ENCODE peak calls at places on chromosomes 3 and 15, in eight cellular contexts. N, B, X, P, Y, T, V and J are unnamed samples.

GRCh38 chr15:67177750-67178149 is 76.7 kb downstream of the AAGAB start:
- DNase-seq in N (no peak), B (no peak), X (no peak), P (no peak), Y (no peak), T (no peak), V (peak), J (no peak)

GRCh38 chr3:16378415-16378814 is 113.4 kb downstream of the OXNAD1 start:
- DNase-seq in N (no peak), B (no peak), X (no peak), P (no peak), Y (no peak), T (no peak), V (no peak), J (no peak)

GRCh38 chr3:46972396-46972795 is 4.1 kb downstream of the CCDC12 start:
- DNase-seq in N (no peak), B (no peak), X (no peak), P (no peak), Y (no peak), T (no peak), V (no peak), J (no peak)

GRCh38 chr15:69064649-69065048 is 50.2 kb downstream of the NOX5 start:
- DNase-seq in N (no peak), B (no peak), X (no peak), P (no peak), Y (no peak), T (no peak), V (no peak), J (no peak)

GRCh38 chr3:194250104-194251002 is 100.8 kb downstream of the CPN2 start:
- DNase-seq in N (no peak), B (peak), X (no peak), P (no peak), Y (peak), T (no peak), V (no peak), J (no peak)

GRCh38 chr3:99637041-99637380 is 1.4 kb upstream of the COL8A1 start:
- DNase-seq in N (no peak), B (no peak), X (no peak), P (no peak), Y (no peak), T (no peak), V (no peak), J (no peak)

GRCh38 chr15:70077436-70077835 is 20.3 kb downstream of the TLE3 start:
- DNase-seq in N (no peak), B (no peak), X (no peak), P (no peak), Y (peak), T (no peak), V (no peak), J (no peak)

GRCh38 chr3:184361932-184362667 is 590 bp downstream of the POLR2H start:
- DNase-seq in N (peak), B (no peak), X (peak), P (peak), Y (peak), T (peak), V (peak), J (peak)

GRCh38 chr3:143185401-143185800 is 65.8 kb downstream of the CHST2 start:
- DNase-seq in N (no peak), B (no peak), X (no peak), P (no peak), Y (no peak), T (no peak), V (no peak), J (no peak)

GRCh38 chr3:180909369-180910127 is 2.9 kb upstream of the FXR1 start:
- DNase-seq in N (no peak), B (no peak), X (no peak), P (no peak), Y (no peak), T (no peak), V (no peak), J (no peak)

GRCh38 chr3:55315396-55315795 is 171.7 kb downstream of the WNT5A start:
- DNase-seq in N (no peak), B (no peak), X (no peak), P (no peak), Y (no peak), T (no peak), V (no peak), J (no peak)

GRCh38 chr3:25783661-25784512 is 644 bp upstream of the NGLY1 start:
- DNase-seq in N (peak), B (peak), X (no peak), P (peak), Y (no peak), T (no peak), V (peak), J (no peak)

GRCh38 chr3:194396897-194397756 is 1.9 kb downstream of the GP5 start:
- DNase-seq in N (peak), B (no peak), X (no peak), P (no peak), Y (no peak), T (no peak), V (no peak), J (no peak)

GRCh38 chr3:159191454-159191853 is 389.6 kb downstream of the MFSD1 start:
- DNase-seq in N (peak), B (no peak), X (peak), P (no peak), Y (no peak), T (no peak), V (no peak), J (no peak)

GRCh38 chr3:126553284-126553811 is 5.4 kb downstream of the C3orf22 start:
- DNase-seq in N (no peak), B (peak), X (no peak), P (peak), Y (no peak), T (peak), V (no peak), J (peak)

GRCh38 chr3:62538706-62539356 is 165.5 kb upstream of the FEZF2 start:
- DNase-seq in N (no peak), B (no peak), X (no peak), P (no peak), Y (no peak), T (peak), V (no peak), J (no peak)

GRCh38 chr15:59169337-59169736 is 37.3 kb upstream of the LDHAL6B start:
- DNase-seq in N (peak), B (no peak), X (no peak), P (no peak), Y (no peak), T (no peak), V (no peak), J (no peak)
- H3K27ac ChIP-seq in N (peak), B (peak), X (no peak), P (peak), Y (peak), T (peak), V (peak), J (peak)

DNA sequence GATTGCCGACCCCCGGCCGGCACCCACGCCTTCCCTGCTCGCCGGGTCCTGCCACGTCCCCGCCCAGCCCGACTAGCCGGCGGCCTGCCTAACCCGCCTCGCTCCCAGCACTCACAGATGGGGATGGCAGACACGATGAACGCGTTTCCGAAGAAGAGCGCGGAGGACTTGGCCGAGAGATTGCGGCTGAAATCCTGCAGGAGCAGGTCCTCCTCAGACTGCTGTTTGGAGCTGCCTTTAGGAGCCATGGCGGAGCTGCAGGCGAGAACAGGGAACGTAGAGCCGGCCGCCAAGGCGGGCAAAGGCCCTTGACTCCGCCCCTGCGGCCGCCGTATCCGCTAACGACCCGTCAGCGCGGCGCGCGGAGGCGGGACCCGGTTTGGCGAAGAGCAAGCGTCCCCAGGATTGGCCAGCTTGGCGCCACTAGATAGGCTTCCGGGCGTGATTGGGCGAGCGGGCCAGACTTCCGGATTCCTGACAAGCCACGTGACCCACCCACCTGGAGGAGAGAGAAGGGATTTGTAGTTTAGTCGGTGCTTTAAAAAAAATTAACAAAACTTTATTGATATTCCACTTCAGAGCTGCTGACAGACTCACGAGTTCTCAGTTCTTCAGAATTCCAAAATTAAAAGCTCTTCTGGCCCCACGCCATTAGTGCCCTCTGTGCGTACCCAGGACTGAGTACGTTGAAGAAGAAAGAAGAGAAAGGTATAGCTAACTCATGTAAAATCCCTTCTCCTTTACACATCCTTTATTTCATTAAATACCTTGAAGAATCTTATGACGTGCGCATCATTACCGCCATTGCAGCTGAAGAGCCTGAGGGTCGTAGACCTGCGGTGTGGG is at the start of gene SSR3:
- DNase-seq in N (peak), B (peak), X (peak), P (peak), Y (peak), T (peak), V (peak), J (peak)
- TF ChIP-seq CTCF in N (peak), B (peak), X (no peak), P (no peak), Y (peak), T (peak), V (peak), J (peak)

DNA sequence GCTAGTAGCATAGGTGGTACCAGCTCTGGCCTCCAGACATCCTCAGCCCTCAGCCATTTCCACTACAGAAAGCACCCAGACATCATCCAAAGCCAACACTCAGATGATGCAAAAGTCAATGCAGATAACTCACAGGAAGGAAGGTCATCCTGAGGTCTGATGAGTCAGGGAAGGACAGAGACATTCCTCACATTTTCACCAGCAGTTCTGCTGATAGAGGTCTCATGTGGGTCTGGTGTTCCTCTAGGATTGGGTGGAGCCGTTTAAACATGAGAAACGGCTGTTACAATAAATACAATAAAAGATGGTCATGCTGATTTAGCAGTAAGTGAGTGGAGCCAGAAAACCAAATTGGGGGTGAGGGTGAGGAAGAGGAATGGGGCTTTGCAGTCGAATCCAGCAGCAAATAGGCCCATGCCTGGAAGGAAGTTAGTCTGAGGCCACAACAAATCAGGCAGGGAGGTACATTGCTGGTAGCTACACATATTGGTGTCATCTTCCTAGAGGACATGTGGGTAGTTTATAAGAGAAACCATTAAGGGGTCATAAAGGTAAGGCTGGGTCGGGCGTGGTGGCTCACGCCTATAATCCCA is 33.3 kb upstream of the FLNB start:
- DNase-seq in N (peak), B (no peak), X (peak), P (no peak), Y (no peak), T (no peak), V (no peak), J (no peak)
- H3K27ac ChIP-seq in N (peak), B (no peak), X (peak), P (peak), Y (peak), T (no peak), V (no peak), J (peak)

GRCh38 chr3:115932807-115933206 is 309.5 kb downstream of the GAP43 start:
- DNase-seq in N (no peak), B (no peak), X (no peak), P (no peak), Y (no peak), T (no peak), V (no peak), J (no peak)

GRCh38 chr3:115931581-115931980 is 308.3 kb downstream of the GAP43 start:
- DNase-seq in N (peak), B (no peak), X (no peak), P (no peak), Y (no peak), T (no peak), V (no peak), J (no peak)

DNA sequence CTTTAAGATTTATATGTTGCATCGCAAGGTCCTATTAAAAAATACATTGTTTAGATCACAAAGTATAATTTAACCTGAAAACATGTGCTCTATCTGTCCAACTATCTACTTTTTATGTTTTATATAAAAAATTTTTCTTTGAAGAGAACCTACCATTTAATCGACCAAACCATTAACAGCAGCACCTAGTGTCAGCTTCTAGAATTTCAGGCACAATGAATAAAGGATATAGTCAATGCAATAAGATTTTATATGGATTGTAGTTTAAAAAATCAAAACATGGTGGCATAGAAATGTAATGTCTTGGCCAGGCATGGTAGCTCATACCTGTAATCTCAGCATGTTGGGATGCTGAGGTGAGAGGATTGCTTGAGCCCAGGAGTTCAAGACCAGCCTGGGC is 313.7 kb downstream of the GAP43 start:
- DNase-seq in N (no peak), B (no peak), X (no peak), P (no peak), Y (no peak), T (no peak), V (no peak), J (no peak)
- TF ChIP-seq CTCF in N (peak), B (no peak), X (no peak), P (no peak), Y (no peak), T (peak), V (no peak), J (no peak)

GRCh38 chr15:29885183-29885582 is 62.9 kb upstream of the TJP1 start:
- DNase-seq in N (no peak), B (no peak), X (no peak), P (no peak), Y (no peak), T (no peak), V (no peak), J (no peak)
- H3K27ac ChIP-seq in N (no peak), B (no peak), X (no peak), P (peak), Y (peak), T (no peak), V (no peak), J (no peak)

DNA sequence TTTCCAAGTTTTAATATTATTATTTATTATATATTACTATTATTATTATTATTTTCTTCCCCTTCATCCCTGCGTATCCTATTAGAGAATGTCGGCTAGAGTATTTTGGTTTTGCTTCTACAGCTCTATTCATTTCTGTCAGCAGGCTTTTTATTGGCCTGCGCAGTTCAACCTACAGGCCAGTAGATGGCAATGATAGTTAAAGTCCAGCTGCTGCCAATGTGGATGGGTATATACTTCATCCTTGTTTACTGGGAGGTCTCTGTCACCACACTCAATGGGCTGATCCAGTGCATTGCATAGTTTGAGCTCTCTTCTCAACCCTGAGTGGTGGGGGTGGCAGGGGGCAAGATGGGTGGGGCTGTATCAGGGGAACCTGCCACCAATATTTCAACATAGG is 799.8 kb downstream of the NSUN3 start:
- DNase-seq in N (peak), B (no peak), X (no peak), P (peak), Y (no peak), T (no peak), V (no peak), J (no peak)
- TF ChIP-seq CTCF in N (peak), B (no peak), X (no peak), P (no peak), Y (peak), T (peak), V (no peak), J (peak)